ENCODE peak calls at places on chromosomes 12 and 14, in six cellular contexts. One of them, this sample, is unnamed.

GRCh38 chr12:64744422-64745258 is 14.6 kb downstream of the GNS start:
- DNase-seq in central memory CD4-positive, alpha-beta T cell: no peak
- DNase-seq in small intestine: peak
- DNase-seq in T-helper 2 cell: no peak
- DNase-seq in NCI-H774: no peak
- DNase-seq in activated CD4-positive, alpha-beta T cell treated with anti-CD3 and anti-CD28 coated beads for 4 hours: no peak
- DNase-seq in this sample: no peak

GRCh38 chr12:65823481-65824313 is 586 bp upstream of the HMGA2 start:
- DNase-seq in central memory CD4-positive, alpha-beta T cell: no peak
- DNase-seq in small intestine: peak
- DNase-seq in T-helper 2 cell: no peak
- DNase-seq in NCI-H774: no peak
- DNase-seq in activated CD4-positive, alpha-beta T cell treated with anti-CD3 and anti-CD28 coated beads for 4 hours: no peak
- DNase-seq in this sample: no peak

GRCh38 chr12:101470939-101471338 is 4.2 kb upstream of the SPIC start:
- DNase-seq in central memory CD4-positive, alpha-beta T cell: no peak
- DNase-seq in small intestine: no peak
- DNase-seq in T-helper 2 cell: no peak
- DNase-seq in NCI-H774: no peak
- DNase-seq in activated CD4-positive, alpha-beta T cell treated with anti-CD3 and anti-CD28 coated beads for 4 hours: no peak
- DNase-seq in this sample: no peak

GRCh38 chr12:76247026-76247688 is 101.1 kb downstream of the BBS10 start:
- DNase-seq in central memory CD4-positive, alpha-beta T cell: no peak
- DNase-seq in small intestine: no peak
- DNase-seq in T-helper 2 cell: no peak
- DNase-seq in NCI-H774: no peak
- DNase-seq in activated CD4-positive, alpha-beta T cell treated with anti-CD3 and anti-CD28 coated beads for 4 hours: no peak
- DNase-seq in this sample: no peak

GRCh38 chr14:76274324-76274723 is 101.6 kb upstream of the ESRRB start:
- DNase-seq in central memory CD4-positive, alpha-beta T cell: no peak
- DNase-seq in small intestine: no peak
- DNase-seq in T-helper 2 cell: no peak
- DNase-seq in NCI-H774: no peak
- DNase-seq in activated CD4-positive, alpha-beta T cell treated with anti-CD3 and anti-CD28 coated beads for 4 hours: no peak
- DNase-seq in this sample: no peak

GRCh38 chr12:131758016-131758739 is 47.3 kb downstream of the SFSWAP start:
- DNase-seq in central memory CD4-positive, alpha-beta T cell: no peak
- DNase-seq in small intestine: no peak
- DNase-seq in T-helper 2 cell: no peak
- DNase-seq in NCI-H774: no peak
- DNase-seq in activated CD4-positive, alpha-beta T cell treated with anti-CD3 and anti-CD28 coated beads for 4 hours: no peak
- DNase-seq in this sample: no peak

GRCh38 chr14:81710232-81710845 is 176.7 kb upstream of the SEL1L start:
- DNase-seq in central memory CD4-positive, alpha-beta T cell: no peak
- DNase-seq in small intestine: peak
- DNase-seq in T-helper 2 cell: no peak
- DNase-seq in NCI-H774: no peak
- DNase-seq in activated CD4-positive, alpha-beta T cell treated with anti-CD3 and anti-CD28 coated beads for 4 hours: no peak
- DNase-seq in this sample: peak

GRCh38 chr12:63306476-63306875 is 155.5 kb upstream of the AVPR1A start:
- DNase-seq in central memory CD4-positive, alpha-beta T cell: no peak
- DNase-seq in small intestine: no peak
- DNase-seq in T-helper 2 cell: no peak
- DNase-seq in NCI-H774: no peak
- DNase-seq in activated CD4-positive, alpha-beta T cell treated with anti-CD3 and anti-CD28 coated beads for 4 hours: no peak
- DNase-seq in this sample: no peak

GRCh38 chr12:50579757-50580267 is 75.0 kb downstream of the DIP2B start:
- DNase-seq in central memory CD4-positive, alpha-beta T cell: no peak
- DNase-seq in small intestine: no peak
- DNase-seq in T-helper 2 cell: no peak
- DNase-seq in NCI-H774: no peak
- DNase-seq in activated CD4-positive, alpha-beta T cell treated with anti-CD3 and anti-CD28 coated beads for 4 hours: no peak
- DNase-seq in this sample: no peak

This sample was measured in Jurkat, Clone E6-1.